ENCODE peak calls at places on chromosomes 7 and 10, in nine cellular contexts. One of them, this sample, is unnamed.

GRCh38 chr10:132328130-132328529 is 3.9 kb upstream of the LRRC27 start:
- DNase-seq in stimulated activated CD8-positive, alpha-beta memory T cell treated with anti-CD3 and anti-CD28 coated beads, Interleukin-12 subunit alpha, Interleukin-12 subunit beta, amount 100 ng/mL, for 4 hours: no peak
- DNase-seq in mammary epithelial cell: no peak
- DNase-seq in NCI-H1105: no peak
- DNase-seq in neural crest cell: no peak
- DNase-seq in substantia nigra: no peak
- DNase-seq in germinal center: no peak
- DNase-seq in NCI-H774: no peak
- DNase-seq in lung microvascular endothelial cell: no peak
- DNase-seq in this sample: no peak

GRCh38 chr7:573496-574295 is 54.0 kb upstream of the PDGFA start:
- DNase-seq in lung microvascular endothelial cell: no peak
- DNase-seq in mammary epithelial cell: no peak
- DNase-seq in neural crest cell: no peak
- DNase-seq in stimulated activated CD8-positive, alpha-beta memory T cell treated with anti-CD3 and anti-CD28 coated beads, Interleukin-12 subunit alpha, Interleukin-12 subunit beta, amount 100 ng/mL, for 4 hours: no peak
- DNase-seq in substantia nigra: no peak
- DNase-seq in NCI-H1105: no peak
- DNase-seq in NCI-H774: no peak
- DNase-seq in germinal center: no peak
- DNase-seq in this sample: no peak

GRCh38 chr10:15791816-15792524 is 68.3 kb downstream of the MINDY3 start:
- DNase-seq in substantia nigra: no peak
- DNase-seq in NCI-H774: no peak
- DNase-seq in neural crest cell: no peak
- DNase-seq in germinal center: no peak
- DNase-seq in lung microvascular endothelial cell: no peak
- DNase-seq in mammary epithelial cell: no peak
- DNase-seq in NCI-H1105: no peak
- DNase-seq in stimulated activated CD8-positive, alpha-beta memory T cell treated with anti-CD3 and anti-CD28 coated beads, Interleukin-12 subunit alpha, Interleukin-12 subunit beta, amount 100 ng/mL, for 4 hours: no peak
- DNase-seq in this sample: no peak

GRCh38 chr10:91163709-91164474 is 56.6 kb upstream of the PCGF5 start:
- DNase-seq in germinal center: peak
- DNase-seq in neural crest cell: no peak
- DNase-seq in lung microvascular endothelial cell: peak
- DNase-seq in NCI-H774: no peak
- DNase-seq in mammary epithelial cell: peak
- DNase-seq in NCI-H1105: no peak
- DNase-seq in stimulated activated CD8-positive, alpha-beta memory T cell treated with anti-CD3 and anti-CD28 coated beads, Interleukin-12 subunit alpha, Interleukin-12 subunit beta, amount 100 ng/mL, for 4 hours: peak
- DNase-seq in substantia nigra: no peak
- DNase-seq in this sample: peak

GRCh38 chr7:66013938-66014337 is 31.9 kb upstream of the GUSB start:
- DNase-seq in germinal center: no peak
- DNase-seq in NCI-H774: no peak
- DNase-seq in neural crest cell: no peak
- DNase-seq in lung microvascular endothelial cell: peak
- DNase-seq in mammary epithelial cell: peak
- DNase-seq in NCI-H1105: no peak
- DNase-seq in substantia nigra: no peak
- DNase-seq in stimulated activated CD8-positive, alpha-beta memory T cell treated with anti-CD3 and anti-CD28 coated beads, Interleukin-12 subunit alpha, Interleukin-12 subunit beta, amount 100 ng/mL, for 4 hours: no peak
- DNase-seq in this sample: no peak

GRCh38 chr10:34231441-34232180 is 583.5 kb downstream of the PARD3 start:
- DNase-seq in lung microvascular endothelial cell: no peak
- DNase-seq in germinal center: no peak
- DNase-seq in NCI-H774: no peak
- DNase-seq in stimulated activated CD8-positive, alpha-beta memory T cell treated with anti-CD3 and anti-CD28 coated beads, Interleukin-12 subunit alpha, Interleukin-12 subunit beta, amount 100 ng/mL, for 4 hours: no peak
- DNase-seq in NCI-H1105: no peak
- DNase-seq in mammary epithelial cell: no peak
- DNase-seq in neural crest cell: no peak
- DNase-seq in substantia nigra: no peak
- DNase-seq in this sample: no peak

GRCh38 chr10:124155781-124156401 is 62.5 kb upstream of the CHST15 start:
- DNase-seq in NCI-H774: no peak
- DNase-seq in mammary epithelial cell: no peak
- DNase-seq in NCI-H1105: no peak
- DNase-seq in germinal center: no peak
- DNase-seq in neural crest cell: no peak
- DNase-seq in lung microvascular endothelial cell: peak
- DNase-seq in stimulated activated CD8-positive, alpha-beta memory T cell treated with anti-CD3 and anti-CD28 coated beads, Interleukin-12 subunit alpha, Interleukin-12 subunit beta, amount 100 ng/mL, for 4 hours: no peak
- DNase-seq in substantia nigra: no peak
- DNase-seq in this sample: no peak

GRCh38 chr10:7054915-7055314 is 355.9 kb downstream of the SFMBT2 start:
- DNase-seq in lung microvascular endothelial cell: no peak
- DNase-seq in substantia nigra: no peak
- DNase-seq in mammary epithelial cell: no peak
- DNase-seq in NCI-H774: no peak
- DNase-seq in neural crest cell: peak
- DNase-seq in NCI-H1105: no peak
- DNase-seq in stimulated activated CD8-positive, alpha-beta memory T cell treated with anti-CD3 and anti-CD28 coated beads, Interleukin-12 subunit alpha, Interleukin-12 subunit beta, amount 100 ng/mL, for 4 hours: no peak
- DNase-seq in germinal center: peak
- DNase-seq in this sample: no peak

GRCh38 chr10:58153751-58154150 is 113.9 kb downstream of the IPMK start:
- DNase-seq in neural crest cell: no peak
- DNase-seq in substantia nigra: no peak
- DNase-seq in NCI-H774: no peak
- DNase-seq in germinal center: no peak
- DNase-seq in lung microvascular endothelial cell: no peak
- DNase-seq in stimulated activated CD8-positive, alpha-beta memory T cell treated with anti-CD3 and anti-CD28 coated beads, Interleukin-12 subunit alpha, Interleukin-12 subunit beta, amount 100 ng/mL, for 4 hours: no peak
- DNase-seq in NCI-H1105: no peak
- DNase-seq in mammary epithelial cell: no peak
- DNase-seq in this sample: no peak

GRCh38 chr7:37289347-37289746 is 159.3 kb downstream of the ELMO1 start:
- DNase-seq in mammary epithelial cell: no peak
- DNase-seq in NCI-H1105: peak
- DNase-seq in lung microvascular endothelial cell: peak
- DNase-seq in substantia nigra: no peak
- DNase-seq in neural crest cell: no peak
- DNase-seq in stimulated activated CD8-positive, alpha-beta memory T cell treated with anti-CD3 and anti-CD28 coated beads, Interleukin-12 subunit alpha, Interleukin-12 subunit beta, amount 100 ng/mL, for 4 hours: no peak
- DNase-seq in germinal center: no peak
- DNase-seq in NCI-H774: no peak
- DNase-seq in this sample: no peak

GRCh38 chr7:33500590-33500989 is 371.2 kb downstream of the BBS9 start:
- DNase-seq in mammary epithelial cell: no peak
- DNase-seq in neural crest cell: no peak
- DNase-seq in NCI-H1105: no peak
- DNase-seq in substantia nigra: no peak
- DNase-seq in lung microvascular endothelial cell: no peak
- DNase-seq in germinal center: no peak
- DNase-seq in NCI-H774: no peak
- DNase-seq in stimulated activated CD8-positive, alpha-beta memory T cell treated with anti-CD3 and anti-CD28 coated beads, Interleukin-12 subunit alpha, Interleukin-12 subunit beta, amount 100 ng/mL, for 4 hours: no peak
- DNase-seq in this sample: no peak

GRCh38 chr7:48213226-48213625 is 42.0 kb downstream of the ABCA13 start:
- DNase-seq in substantia nigra: no peak
- DNase-seq in mammary epithelial cell: peak
- DNase-seq in germinal center: no peak
- DNase-seq in neural crest cell: no peak
- DNase-seq in NCI-H774: no peak
- DNase-seq in NCI-H1105: no peak
- DNase-seq in lung microvascular endothelial cell: no peak
- DNase-seq in stimulated activated CD8-positive, alpha-beta memory T cell treated with anti-CD3 and anti-CD28 coated beads, Interleukin-12 subunit alpha, Interleukin-12 subunit beta, amount 100 ng/mL, for 4 hours: no peak
- DNase-seq in this sample: no peak

GRCh38 chr10:78427497-78428031 is 393.9 kb downstream of the RPS24 start:
- DNase-seq in stimulated activated CD8-positive, alpha-beta memory T cell treated with anti-CD3 and anti-CD28 coated beads, Interleukin-12 subunit alpha, Interleukin-12 subunit beta, amount 100 ng/mL, for 4 hours: no peak
- DNase-seq in NCI-H1105: no peak
- DNase-seq in substantia nigra: no peak
- DNase-seq in neural crest cell: no peak
- DNase-seq in mammary epithelial cell: no peak
- DNase-seq in germinal center: no peak
- DNase-seq in lung microvascular endothelial cell: no peak
- DNase-seq in NCI-H774: no peak
- DNase-seq in this sample: no peak

GRCh38 chr10:30751678-30752331 is 122.3 kb upstream of the LYZL2 start:
- DNase-seq in mammary epithelial cell: no peak
- DNase-seq in neural crest cell: peak
- DNase-seq in substantia nigra: peak
- DNase-seq in lung microvascular endothelial cell: peak
- DNase-seq in stimulated activated CD8-positive, alpha-beta memory T cell treated with anti-CD3 and anti-CD28 coated beads, Interleukin-12 subunit alpha, Interleukin-12 subunit beta, amount 100 ng/mL, for 4 hours: no peak
- DNase-seq in NCI-H1105: peak
- DNase-seq in NCI-H774: peak
- DNase-seq in germinal center: peak
- DNase-seq in this sample: no peak

GRCh38 chr7:45035909-45036308 is 35.9 kb downstream of the CCM2 start:
- DNase-seq in NCI-H774: peak
- DNase-seq in mammary epithelial cell: no peak
- DNase-seq in substantia nigra: no peak
- DNase-seq in germinal center: no peak
- DNase-seq in neural crest cell: no peak
- DNase-seq in stimulated activated CD8-positive, alpha-beta memory T cell treated with anti-CD3 and anti-CD28 coated beads, Interleukin-12 subunit alpha, Interleukin-12 subunit beta, amount 100 ng/mL, for 4 hours: no peak
- DNase-seq in NCI-H1105: no peak
- DNase-seq in lung microvascular endothelial cell: no peak
- DNase-seq in this sample: no peak

GRCh38 chr7:117648203-117648866 is 168.5 kb downstream of the CFTR start:
- DNase-seq in NCI-H774: no peak
- DNase-seq in stimulated activated CD8-positive, alpha-beta memory T cell treated with anti-CD3 and anti-CD28 coated beads, Interleukin-12 subunit alpha, Interleukin-12 subunit beta, amount 100 ng/mL, for 4 hours: no peak
- DNase-seq in lung microvascular endothelial cell: no peak
- DNase-seq in mammary epithelial cell: no peak
- DNase-seq in neural crest cell: no peak
- DNase-seq in germinal center: no peak
- DNase-seq in NCI-H1105: no peak
- DNase-seq in substantia nigra: no peak
- DNase-seq in this sample: no peak

GRCh38 chr7:84637568-84638338 is 443.2 kb upstream of the SEMA3A start:
- DNase-seq in substantia nigra: no peak
- DNase-seq in lung microvascular endothelial cell: peak
- DNase-seq in germinal center: no peak
- DNase-seq in NCI-H1105: no peak
- DNase-seq in mammary epithelial cell: peak
- DNase-seq in stimulated activated CD8-positive, alpha-beta memory T cell treated with anti-CD3 and anti-CD28 coated beads, Interleukin-12 subunit alpha, Interleukin-12 subunit beta, amount 100 ng/mL, for 4 hours: no peak
- DNase-seq in neural crest cell: no peak
- DNase-seq in NCI-H774: no peak
- DNase-seq in this sample: no peak

GRCh38 chr10:11110499-11110898 is 92.8 kb downstream of the CELF2 start:
- DNase-seq in substantia nigra: no peak
- DNase-seq in mammary epithelial cell: no peak
- DNase-seq in germinal center: no peak
- DNase-seq in NCI-H1105: no peak
- DNase-seq in neural crest cell: peak
- DNase-seq in lung microvascular endothelial cell: no peak
- DNase-seq in stimulated activated CD8-positive, alpha-beta memory T cell treated with anti-CD3 and anti-CD28 coated beads, Interleukin-12 subunit alpha, Interleukin-12 subunit beta, amount 100 ng/mL, for 4 hours: no peak
- DNase-seq in NCI-H774: no peak
- DNase-seq in this sample: no peak

GRCh38 chr7:116715087-116715486 is 43.1 kb downstream of the MET start:
- DNase-seq in mammary epithelial cell: no peak
- DNase-seq in NCI-H774: no peak
- DNase-seq in neural crest cell: no peak
- DNase-seq in stimulated activated CD8-positive, alpha-beta memory T cell treated with anti-CD3 and anti-CD28 coated beads, Interleukin-12 subunit alpha, Interleukin-12 subunit beta, amount 100 ng/mL, for 4 hours: no peak
- DNase-seq in substantia nigra: no peak
- DNase-seq in germinal center: no peak
- DNase-seq in lung microvascular endothelial cell: no peak
- DNase-seq in NCI-H1105: no peak
- DNase-seq in this sample: no peak

GRCh38 chr7:46143949-46144917 is 223.2 kb upstream of the IGFBP3 start:
- DNase-seq in NCI-H774: no peak
- DNase-seq in stimulated activated CD8-positive, alpha-beta memory T cell treated with anti-CD3 and anti-CD28 coated beads, Interleukin-12 subunit alpha, Interleukin-12 subunit beta, amount 100 ng/mL, for 4 hours: no peak
- DNase-seq in germinal center: no peak
- DNase-seq in NCI-H1105: no peak
- DNase-seq in neural crest cell: no peak
- DNase-seq in substantia nigra: no peak
- DNase-seq in mammary epithelial cell: no peak
- DNase-seq in lung microvascular endothelial cell: no peak
- DNase-seq in this sample: no peak

GRCh38 chr7:43735802-43736603 is 6.7 kb upstream of the COA1 start:
- DNase-seq in mammary epithelial cell: no peak
- DNase-seq in substantia nigra: no peak
- DNase-seq in NCI-H1105: no peak
- DNase-seq in neural crest cell: no peak
- DNase-seq in lung microvascular endothelial cell: peak
- DNase-seq in stimulated activated CD8-positive, alpha-beta memory T cell treated with anti-CD3 and anti-CD28 coated beads, Interleukin-12 subunit alpha, Interleukin-12 subunit beta, amount 100 ng/mL, for 4 hours: no peak
- DNase-seq in germinal center: no peak
- DNase-seq in NCI-H774: no peak
- DNase-seq in this sample: no peak

GRCh38 chr10:1293636-1294440 is 237.7 kb downstream of the WDR37 start:
- DNase-seq in mammary epithelial cell: no peak
- DNase-seq in germinal center: no peak
- DNase-seq in neural crest cell: no peak
- DNase-seq in substantia nigra: no peak
- DNase-seq in NCI-H1105: no peak
- DNase-seq in lung microvascular endothelial cell: no peak
- DNase-seq in stimulated activated CD8-positive, alpha-beta memory T cell treated with anti-CD3 and anti-CD28 coated beads, Interleukin-12 subunit alpha, Interleukin-12 subunit beta, amount 100 ng/mL, for 4 hours: no peak
- DNase-seq in NCI-H774: no peak
- DNase-seq in this sample: no peak

GRCh38 chr7:151776446-151776845 is 100.5 kb downstream of the PRKAG2 start:
- DNase-seq in NCI-H774: no peak
- DNase-seq in NCI-H1105: no peak
- DNase-seq in germinal center: no peak
- DNase-seq in mammary epithelial cell: no peak
- DNase-seq in stimulated activated CD8-positive, alpha-beta memory T cell treated with anti-CD3 and anti-CD28 coated beads, Interleukin-12 subunit alpha, Interleukin-12 subunit beta, amount 100 ng/mL, for 4 hours: no peak
- DNase-seq in lung microvascular endothelial cell: no peak
- DNase-seq in neural crest cell: no peak
- DNase-seq in substantia nigra: no peak
- DNase-seq in this sample: no peak

This sample was measured in activated B cell treated with CpG ODN at 0.5 μM for 24 hours.